ENCODE peak calls at places on chromosomes 5 and 9, in six cellular contexts. O is HepG2, E is left ventricle myocardium inferior, W is AG04450, S is heart left ventricle, M is cardiac muscle cell. F is an unnamed sample. For H3K9me3, the result is how much of the 10 kb centered on the place peaks cover.

GRCh38 chr5:95261369-95262175 is 23.3 kb downstream of the MCTP1 start:
- DNase-seq in O (peak), E (no peak), W (no peak), S (no peak), M (peak), F (no peak)

GRCh38 chr9:72588336-72588735 is 66.9 kb downstream of the TMC1 start:
- DNase-seq in O (no peak), E (no peak), W (no peak), S (no peak), M (no peak), F (no peak)

GRCh38 chr5:131286400-131286715 is 22.5 kb downstream of the CDC42SE2 start:
- DNase-seq in O (no peak), E (no peak), W (no peak), S (no peak), M (no peak), F (no peak)

GRCh38 chr5:26278078-26278477 is 760.3 kb downstream of the CDH9 start:
- DNase-seq in O (no peak), E (no peak), W (no peak), S (no peak), M (no peak), F (no peak)

GRCh38 chr9:101957705-101958104 is 219.3 kb upstream of the GRIN3A start:
- DNase-seq in O (no peak), E (no peak), W (no peak), S (no peak), M (no peak), F (no peak)

GRCh38 chr5:38456657-38457056 is 99.8 kb downstream of the LIFR start:
- DNase-seq in O (no peak), E (no peak), W (no peak), S (no peak), M (no peak), F (no peak)

GRCh38 chr9:89386797-89387196 is 68.5 kb downstream of the SECISBP2 start:
- DNase-seq in O (no peak), E (peak), W (no peak), S (peak), M (no peak), F (no peak)

GRCh38 chr5:137660349-137660817 is 75.5 kb downstream of the KLHL3 start:
- DNase-seq in O (peak), E (peak), W (peak), S (peak), M (peak), F (peak)

GRCh38 chr9:96612966-96613589 is 6.6 kb downstream of the CDC14B start:
- DNase-seq in O (no peak), E (no peak), W (no peak), S (no peak), M (no peak), F (no peak)

GRCh38 chr9:114504341-114505186 is 709 bp downstream of the WHRN start:
- DNase-seq in O (no peak), E (peak), W (no peak), S (peak), M (peak), F (peak)

GRCh38 chr5:5650242-5650641 is 227.8 kb downstream of the ICE1 start:
- DNase-seq in O (no peak), E (no peak), W (no peak), S (no peak), M (no peak), F (no peak)

GRCh38 chr5:43711496-43711895 is 108.5 kb downstream of the NNT start:
- DNase-seq in O (peak), E (no peak), W (no peak), S (no peak), M (no peak), F (no peak)

GRCh38 chr9:127983847-127984289 is 3.1 kb upstream of the EEIG1 start:
- DNase-seq in O (no peak), E (no peak), W (no peak), S (no peak), M (no peak), F (no peak)

GRCh38 chr9:75891277-75892167 is 1.0 kb downstream of the PCSK5 start:
- DNase-seq in O (no peak), E (peak), W (peak), S (peak), M (peak), F (peak)

GRCh38 chr9:74953235-74953741 is 576 bp upstream of the C9orf40 start:
- DNase-seq in O (no peak), E (no peak), W (no peak), S (no peak), M (no peak), F (no peak)

GRCh38 chr9:85408494-85408893 is 333.3 kb downstream of the AGTPBP1 start:
- DNase-seq in O (peak), E (no peak), W (no peak), S (no peak), M (no peak), F (no peak)

GRCh38 chr5:134465856-134466240 is 54.2 kb upstream of the CDKN2AIPNL start:
- DNase-seq in O (peak), E (peak), W (peak), S (peak), M (peak), F (no peak)

GRCh38 chr5:73814234-73814846 is 188.3 kb downstream of the ARHGEF28 start:
- DNase-seq in O (no peak), E (no peak), W (no peak), S (no peak), M (no peak), F (no peak)

GRCh38 chr5:155844541-155844940 is 482.4 kb upstream of the SGCD start:
- DNase-seq in O (no peak), E (no peak), W (no peak), S (no peak), M (no peak), F (no peak)

GRCh38 chr5:14039063-14039462 is 94.6 kb upstream of the DNAH5 start:
- DNase-seq in O (peak), E (no peak), W (no peak), S (no peak), M (no peak), F (no peak)

GRCh38 chr9:94950040-94950732 is 223.7 kb downstream of the AOPEP start:
- DNase-seq in O (no peak), E (no peak), W (no peak), S (no peak), M (peak), F (no peak)

GRCh38 chr5:159912033-159912800 is 4.1 kb upstream of the ADRA1B start:
- DNase-seq in O (no peak), E (no peak), W (no peak), S (no peak), M (no peak), F (no peak)
- H3K27ac ChIP-seq in O (no peak), E (no peak), W (peak), S (peak), M (no peak), F (no peak)

DNA sequence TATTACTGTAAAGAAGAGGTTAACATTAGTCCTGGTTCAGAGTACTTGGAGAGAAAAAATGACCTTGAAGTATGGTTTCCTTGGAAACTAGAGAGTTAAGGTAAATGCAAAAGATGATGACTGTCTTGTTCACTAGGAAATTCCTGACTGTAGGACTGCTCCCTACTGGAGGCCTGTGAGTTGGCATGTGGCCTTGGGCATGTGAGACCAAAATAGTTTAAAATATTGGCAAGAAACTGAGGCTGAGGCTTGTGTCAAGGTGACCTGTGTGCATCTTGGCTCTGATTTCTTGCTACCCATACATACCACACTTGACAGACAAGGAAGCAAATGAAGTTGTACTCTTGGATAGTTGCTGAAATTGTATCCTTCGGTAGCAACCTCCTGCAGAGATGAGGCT is 96.5 kb downstream of the TARS1 start:
- DNase-seq in O (no peak), E (no peak), W (no peak), S (no peak), M (no peak), F (no peak)
- H3K9me3 ChIP-seq in O (under half), E (under half), W (under half), S (under half), M (under half), F (under half)

GRCh38 chr5:177428574-177429217 is 2.2 kb downstream of the GRK6 start:
- DNase-seq in O (no peak), E (no peak), W (no peak), S (no peak), M (no peak), F (no peak)
- H3K27ac ChIP-seq in O (no peak), E (peak), W (no peak), S (no peak), M (no peak), F (peak)

DNA sequence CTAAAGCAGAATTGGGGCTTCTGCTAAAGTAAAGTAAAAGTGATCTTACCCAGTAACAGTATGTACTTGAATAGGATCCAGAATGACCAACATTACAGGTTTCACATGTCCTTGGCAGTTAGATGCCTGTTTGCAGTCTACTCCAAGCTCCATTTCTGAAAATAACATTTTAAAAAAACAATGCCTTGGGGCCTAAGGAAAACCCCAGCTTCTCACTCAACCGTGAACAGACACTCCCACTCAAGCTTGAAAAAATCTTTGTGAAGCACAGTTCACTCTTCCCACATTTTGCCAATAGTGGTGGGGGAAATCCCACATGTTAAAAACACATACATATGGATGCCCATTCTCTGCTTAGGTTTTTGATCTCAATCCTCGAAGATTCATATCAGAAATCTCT is 304.1 kb downstream of the ARRDC3 start:
- DNase-seq in O (no peak), E (no peak), W (no peak), S (no peak), M (no peak), F (no peak)
- H3K9me3 ChIP-seq in O (under half), E (under half), W (under half), S (under half), M (under half), F (under half)

GRCh38 chr5:91077623-91078022 is 305.5 kb downstream of the ARRDC3 start:
- DNase-seq in O (no peak), E (no peak), W (no peak), S (no peak), M (no peak), F (no peak)
- H3K27ac ChIP-seq in O (no peak), E (no peak), W (no peak), S (no peak), M (no peak), F (no peak)

DNA sequence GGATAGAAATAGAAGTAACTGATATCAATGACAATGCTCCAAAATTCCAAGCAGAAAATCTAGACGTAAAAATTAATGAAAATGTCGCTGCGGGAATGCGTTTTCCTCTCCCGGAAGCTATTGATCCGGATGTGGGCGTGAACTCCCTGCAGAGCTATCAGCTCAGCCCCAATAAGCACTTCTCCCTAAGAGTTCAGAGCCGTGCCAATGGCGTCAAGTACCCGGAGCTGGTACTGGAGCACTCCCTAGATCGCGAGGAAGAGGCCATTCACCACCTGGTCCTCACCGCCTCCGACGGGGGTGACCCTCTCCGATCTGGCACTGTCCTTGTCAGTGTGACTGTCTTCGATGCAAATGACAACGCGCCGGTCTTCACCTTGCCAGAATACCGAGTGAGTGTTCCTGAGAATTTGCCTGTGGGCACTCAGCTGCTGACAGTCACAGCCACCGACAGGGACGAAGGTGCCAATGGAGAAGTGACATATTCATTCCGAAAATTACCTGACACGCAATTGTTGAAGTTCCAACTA is 818 bp downstream of the PCDHGA10 start:
- DNase-seq in O (no peak), E (no peak), W (no peak), S (no peak), M (no peak), F (no peak)
- H3K9me3 ChIP-seq in O (under half), E (half or more), W (half or more), S (under half), M (under half), F (under half)

GRCh38 chr5:80608730-80609129 is 38.6 kb upstream of the ANKRD34B start:
- DNase-seq in O (no peak), E (no peak), W (no peak), S (no peak), M (no peak), F (no peak)
- H3K27ac ChIP-seq in O (no peak), E (no peak), W (no peak), S (no peak), M (no peak), F (no peak)

F was measured in naive thymus-derived CD4-positive, alpha-beta T cell.